ENCODE peak calls at places on chromosomes 16 and 17, in eight cellular contexts. D is astrocyte of the hippocampus; H is activated T-helper 1 cell treated with Interleukin-2 at 50 U/mL for 16 hours; G is caudate nucleus; Z is cardiac muscle cell; J is A549; N is stimulated activated naive CD8-positive, alpha-beta T cell treated with anti-CD3 and anti-CD28 coated beads, Interleukin-15, Interleukin-2, amounts not matched to agents 100 U/mL and 50 U/mL, for 24 hours; V is H7. M is an unnamed sample.

GRCh38 chr17:29929006-29929543 is 953 bp downstream of the SSH2 start:
- DNase-seq in Z (peak; percentile 64), G (no peak), J (no peak), V (peak; percentile 21), N (peak; percentile 43), D (peak; percentile 64), H (no peak), M (no peak)

GRCh38 chr17:49969134-49969759 is at the start of gene DLX4:
- DNase-seq in Z (no peak), H (no peak), V (peak; percentile 92), D (no peak), G (no peak), N (no peak), J (peak; percentile 99), M (no peak)

GRCh38 chr16:21971856-21972255 is 18.7 kb downstream of the UQCRC2 start:
- DNase-seq in G (no peak), J (no peak), H (no peak), V (no peak), Z (no peak), N (no peak), D (no peak), M (no peak)

GRCh38 chr17:44438634-44439033 is 49.2 kb upstream of the ITGA2B start:
- DNase-seq in G (no peak), N (no peak), D (no peak), V (no peak), J (no peak), Z (peak; percentile 34), H (no peak), M (no peak)

GRCh38 chr17:82613283-82614094 is 34.8 kb downstream of the WDR45B start:
- DNase-seq in H (no peak), V (peak; percentile 70), G (no peak), J (no peak), N (no peak), D (no peak), Z (peak; percentile 92), M (no peak)

GRCh38 chr17:80817861-80818260 is 173.8 kb upstream of the CHMP6 start:
- DNase-seq in G (no peak), H (no peak), D (peak; percentile 26), V (peak; percentile 26), N (no peak), Z (no peak), J (no peak), M (no peak)

GRCh38 chr16:86716649-86717048 is 138.3 kb downstream of the FOXL1 start:
- DNase-seq in N (no peak), D (no peak), G (no peak), Z (no peak), H (no peak), J (no peak), V (no peak), M (no peak)

GRCh38 chr17:77332034-77332971 is 191.5 kb downstream of the SEC14L1 start:
- DNase-seq in D (peak; percentile 68), H (no peak), Z (no peak), N (no peak), G (no peak), J (no peak), V (peak; percentile 26), M (no peak)

GRCh38 chr17:81391964-81392908 is 3.0 kb upstream of the BAHCC1 start:
- DNase-seq in Z (peak; percentile 62), H (no peak), V (no peak), N (no peak), G (no peak), D (peak; percentile 88), J (no peak), M (no peak)

GRCh38 chr17:78683031-78683961 is 98.8 kb downstream of the CYTH1 start:
- DNase-seq in H (no peak), J (no peak), D (no peak), Z (no peak), N (no peak), V (no peak), G (no peak), M (no peak)

GRCh38 chr16:84082110-84082509 is 34.6 kb downstream of the MBTPS1 start:
- DNase-seq in V (peak; percentile 54), H (no peak), G (no peak), Z (no peak), N (no peak), J (no peak), D (no peak), M (no peak)

GRCh38 chr17:38464723-38465419 is 36.6 kb downstream of the ARHGAP23 start:
- DNase-seq in N (no peak), V (peak; percentile 78), H (no peak), Z (no peak), J (peak; percentile 81), D (peak; percentile 99), G (peak; percentile 39), M (peak; percentile 76)

GRCh38 chr17:76152580-76152979 is 11.5 kb upstream of the FOXJ1 start:
- DNase-seq in N (no peak), Z (no peak), V (peak; percentile 70), D (no peak), J (no peak), G (no peak), H (no peak), M (no peak)

GRCh38 chr17:30831257-30831656 is 509 bp upstream of the ATAD5 start:
- DNase-seq in V (peak; percentile 59), J (peak; percentile 45), G (no peak), H (no peak), N (peak; percentile 20), Z (peak; percentile 18), D (peak; percentile 29), M (no peak)

GRCh38 chr17:47999612-48000011 is 28.7 kb downstream of the CDK5RAP3 start:
- DNase-seq in Z (no peak), D (no peak), J (peak; percentile 36), V (peak; percentile 51), N (no peak), G (no peak), H (no peak), M (no peak)

GRCh38 chr17:35129154-35129972 is 7.9 kb downstream of the FNDC8 start:
- DNase-seq in N (no peak), D (no peak), H (no peak), Z (no peak), V (no peak), G (no peak), J (no peak), M (no peak)

GRCh38 chr16:3457434-3458252 is 14.2 kb downstream of the NAA60 start:
- DNase-seq in D (peak; percentile 97), G (peak; percentile 46), H (peak; percentile 86), V (peak; percentile 100), Z (peak; percentile 95), N (peak; percentile 92), J (peak; percentile 98), M (no peak)

GRCh38 chr17:32771396-32771795 is 105.5 kb downstream of the MYO1D start:
- DNase-seq in D (no peak), N (no peak), J (peak; percentile 14), V (no peak), G (no peak), H (no peak), Z (no peak), M (no peak)

GRCh38 chr16:11500720-11501346 is 85.9 kb downstream of the LITAF start:
- DNase-seq in D (no peak), G (no peak), H (no peak), N (no peak), Z (no peak), V (no peak), J (no peak), M (no peak)

GRCh38 chr16:8936421-8936820 is 27.3 kb downstream of the USP7 start:
- DNase-seq in V (peak; percentile 81), Z (no peak), N (peak; percentile 82), G (no peak), H (peak; percentile 52), D (peak; percentile 89), J (peak; percentile 69), M (no peak)

GRCh38 chr17:83007504-83008475 is 71.6 kb upstream of the METRNL start:
- DNase-seq in V (peak; percentile 44), D (peak; percentile 50), G (no peak), J (no peak), H (no peak), Z (no peak), N (no peak), M (no peak)

GRCh38 chr16:66512589-66513404 is 37.1 kb downstream of the TK2 start:
- DNase-seq in D (peak; percentile 54), H (no peak), J (no peak), G (no peak), Z (no peak), V (no peak), N (no peak), M (no peak)

GRCh38 chr16:17018715-17019014 is 452.1 kb downstream of the XYLT1 start:
- DNase-seq in G (no peak), D (no peak), H (no peak), J (no peak), Z (no peak), N (no peak), V (no peak), M (no peak)

GRCh38 chr17:50426814-50427787 is 1.1 kb downstream of the ACSF2 start:
- DNase-seq in Z (peak; percentile 76), N (peak; percentile 63), V (peak; percentile 77), D (peak; percentile 56), H (no peak), J (peak; percentile 87), G (no peak), M (no peak)

GRCh38 chr17:69335018-69335417 is 8.1 kb upstream of the ABCA5 start:
- DNase-seq in G (no peak), J (peak; percentile 39), H (no peak), N (no peak), Z (peak; percentile 23), D (peak; percentile 41), V (peak; percentile 35), M (no peak)

GRCh38 chr16:16169615-16170014 is 53.7 kb downstream of the ABCC6 start:
- DNase-seq in N (no peak), D (no peak), H (no peak), V (no peak), Z (no peak), G (no peak), J (no peak), M (no peak)

GRCh38 chr16:17377360-17378324 is 93.1 kb downstream of the XYLT1 start:
- DNase-seq in D (no peak), Z (no peak), J (no peak), N (no peak), H (no peak), G (no peak), V (no peak), M (no peak)

GRCh38 chr17:34386925-34387550 is 24.0 kb upstream of the CCL1 start:
- DNase-seq in N (peak; percentile 11), J (no peak), H (no peak), G (no peak), D (peak; percentile 16), V (no peak), Z (no peak), M (no peak)

GRCh38 chr16:49649013-49649785 is 206.7 kb downstream of the ZNF423 start:
- DNase-seq in N (no peak), V (no peak), G (no peak), D (peak; percentile 75), J (no peak), Z (no peak), H (no peak), M (no peak)

GRCh38 chr16:19997264-19997663 is 76.4 kb downstream of the GPR139 start:
- DNase-seq in V (no peak), N (no peak), G (no peak), H (no peak), J (no peak), D (no peak), Z (no peak), M (no peak)

GRCh38 chr17:80637286-80637703 is 92.7 kb downstream of the RPTOR start:
- DNase-seq in Z (no peak), J (no peak), H (no peak), D (no peak), V (no peak), N (no peak), G (no peak), M (no peak)

M was measured in GM04503.